ENCODE peak calls at places on chromosomes 11 and 22, in nine cellular contexts. One of them, this sample, is unnamed.

GRCh38 chr11:25766332-25767015 is 565.5 kb upstream of the ANO3 start:
- DNase-seq in choroid plexus epithelial cell: peak; percentile 33
- DNase-seq in GM10248: no peak
- DNase-seq in pancreas: no peak
- DNase-seq in nephron progenitor cell: no peak
- DNase-seq in Caco-2: no peak
- DNase-seq in GM12865: no peak
- DNase-seq in OCI-LY7: no peak
- DNase-seq in BJ: no peak
- DNase-seq in this sample: no peak

GRCh38 chr11:113603277-113604059 is 102.6 kb downstream of the TMPRSS5 start:
- DNase-seq in pancreas: no peak
- DNase-seq in nephron progenitor cell: no peak
- DNase-seq in choroid plexus epithelial cell: no peak
- DNase-seq in BJ: no peak
- DNase-seq in GM12865: no peak
- DNase-seq in GM10248: no peak
- DNase-seq in Caco-2: no peak
- DNase-seq in OCI-LY7: no peak
- DNase-seq in this sample: no peak

GRCh38 chr11:122032317-122032716 is 83.7 kb downstream of the BLID start:
- DNase-seq in nephron progenitor cell: no peak
- DNase-seq in BJ: peak; percentile 85
- DNase-seq in GM10248: no peak
- DNase-seq in pancreas: no peak
- DNase-seq in OCI-LY7: no peak
- DNase-seq in GM12865: no peak
- DNase-seq in choroid plexus epithelial cell: no peak
- DNase-seq in Caco-2: no peak
- DNase-seq in this sample: no peak

GRCh38 chr22:48417143-48418070 is 1410.3 kb downstream of the BRD1 start:
- DNase-seq in GM12865: no peak
- DNase-seq in GM10248: no peak
- DNase-seq in choroid plexus epithelial cell: no peak
- DNase-seq in OCI-LY7: no peak
- DNase-seq in BJ: no peak
- DNase-seq in pancreas: no peak
- DNase-seq in nephron progenitor cell: no peak
- DNase-seq in Caco-2: no peak
- DNase-seq in this sample: no peak

GRCh38 chr11:106493751-106494150 is 416.3 kb downstream of the AASDHPPT start:
- DNase-seq in GM10248: no peak
- DNase-seq in choroid plexus epithelial cell: peak; percentile 23
- DNase-seq in nephron progenitor cell: no peak
- DNase-seq in GM12865: no peak
- DNase-seq in pancreas: no peak
- DNase-seq in BJ: peak; percentile 11
- DNase-seq in Caco-2: no peak
- DNase-seq in OCI-LY7: no peak
- DNase-seq in this sample: no peak

GRCh38 chr22:30240541-30241417 is 5.8 kb downstream of the LIF start:
- DNase-seq in OCI-LY7: peak; percentile 72
- DNase-seq in nephron progenitor cell: no peak
- DNase-seq in Caco-2: no peak
- DNase-seq in pancreas: no peak
- DNase-seq in GM10248: no peak
- DNase-seq in BJ: no peak
- DNase-seq in choroid plexus epithelial cell: no peak
- DNase-seq in GM12865: no peak
- DNase-seq in this sample: peak; percentile 46

GRCh38 chr11:80239217-80239616 is 798.4 kb upstream of the TENM4 start:
- DNase-seq in GM10248: no peak
- DNase-seq in pancreas: no peak
- DNase-seq in choroid plexus epithelial cell: peak; percentile 40
- DNase-seq in nephron progenitor cell: no peak
- DNase-seq in OCI-LY7: no peak
- DNase-seq in Caco-2: no peak
- DNase-seq in BJ: no peak
- DNase-seq in GM12865: no peak
- DNase-seq in this sample: no peak

GRCh38 chr11:69164824-69165223 is 9.1 kb downstream of the SMIM38 start:
- DNase-seq in GM12865: no peak
- DNase-seq in OCI-LY7: no peak
- DNase-seq in GM10248: no peak
- DNase-seq in pancreas: no peak
- DNase-seq in BJ: no peak
- DNase-seq in Caco-2: no peak
- DNase-seq in nephron progenitor cell: no peak
- DNase-seq in choroid plexus epithelial cell: no peak
- DNase-seq in this sample: no peak

GRCh38 chr11:73445980-73446379 is 69.8 kb downstream of the RELT start:
- DNase-seq in choroid plexus epithelial cell: no peak
- DNase-seq in GM12865: no peak
- DNase-seq in Caco-2: no peak
- DNase-seq in pancreas: no peak
- DNase-seq in BJ: no peak
- DNase-seq in OCI-LY7: no peak
- DNase-seq in nephron progenitor cell: no peak
- DNase-seq in GM10248: no peak
- DNase-seq in this sample: no peak

GRCh38 chr11:95867105-95867504 is 56.8 kb downstream of the MTMR2 start:
- DNase-seq in nephron progenitor cell: no peak
- DNase-seq in GM12865: no peak
- DNase-seq in GM10248: no peak
- DNase-seq in BJ: no peak
- DNase-seq in choroid plexus epithelial cell: no peak
- DNase-seq in OCI-LY7: no peak
- DNase-seq in pancreas: no peak
- DNase-seq in Caco-2: no peak
- DNase-seq in this sample: no peak

GRCh38 chr11:43434893-43435292 is 76.2 kb downstream of the TTC17 start:
- DNase-seq in GM10248: no peak
- DNase-seq in OCI-LY7: no peak
- DNase-seq in nephron progenitor cell: no peak
- DNase-seq in choroid plexus epithelial cell: no peak
- DNase-seq in pancreas: no peak
- DNase-seq in BJ: no peak
- DNase-seq in Caco-2: no peak
- DNase-seq in GM12865: no peak
- DNase-seq in this sample: no peak

GRCh38 chr11:19537803-19538453 is 174.7 kb upstream of the NAV2 start:
- DNase-seq in nephron progenitor cell: no peak
- DNase-seq in choroid plexus epithelial cell: no peak
- DNase-seq in GM10248: no peak
- DNase-seq in OCI-LY7: no peak
- DNase-seq in BJ: no peak
- DNase-seq in GM12865: no peak
- DNase-seq in Caco-2: no peak
- DNase-seq in pancreas: no peak
- DNase-seq in this sample: no peak

GRCh38 chr22:19853879-19854777 is 546 bp downstream of the GNB1L start:
- DNase-seq in Caco-2: no peak
- DNase-seq in pancreas: no peak
- DNase-seq in nephron progenitor cell: peak; percentile 60
- DNase-seq in GM10248: peak; percentile 47
- DNase-seq in OCI-LY7: peak; percentile 32
- DNase-seq in choroid plexus epithelial cell: peak; percentile 17
- DNase-seq in GM12865: peak; percentile 31
- DNase-seq in BJ: no peak
- DNase-seq in this sample: peak; percentile 44

GRCh38 chr11:95549276-95549675 is 240.3 kb downstream of the FAM76B start:
- DNase-seq in nephron progenitor cell: no peak
- DNase-seq in Caco-2: no peak
- DNase-seq in pancreas: no peak
- DNase-seq in GM12865: no peak
- DNase-seq in BJ: no peak
- DNase-seq in GM10248: no peak
- DNase-seq in OCI-LY7: no peak
- DNase-seq in choroid plexus epithelial cell: no peak
- DNase-seq in this sample: no peak

GRCh38 chr11:16791494-16791961 is 53.1 kb downstream of the C11orf58 start:
- DNase-seq in GM10248: no peak
- DNase-seq in BJ: peak; percentile 74
- DNase-seq in pancreas: no peak
- DNase-seq in GM12865: no peak
- DNase-seq in choroid plexus epithelial cell: peak; percentile 96
- DNase-seq in Caco-2: no peak
- DNase-seq in OCI-LY7: no peak
- DNase-seq in nephron progenitor cell: no peak
- DNase-seq in this sample: no peak

GRCh38 chr22:35033635-35034296 is 32.2 kb upstream of the ISX start:
- DNase-seq in nephron progenitor cell: no peak
- DNase-seq in BJ: no peak
- DNase-seq in GM12865: no peak
- DNase-seq in OCI-LY7: no peak
- DNase-seq in GM10248: no peak
- DNase-seq in choroid plexus epithelial cell: no peak
- DNase-seq in Caco-2: no peak
- DNase-seq in pancreas: no peak
- DNase-seq in this sample: no peak

GRCh38 chr22:35039625-35040024 is 26.3 kb upstream of the ISX start:
- DNase-seq in pancreas: no peak
- DNase-seq in OCI-LY7: no peak
- DNase-seq in nephron progenitor cell: no peak
- DNase-seq in GM10248: no peak
- DNase-seq in Caco-2: no peak
- DNase-seq in choroid plexus epithelial cell: no peak
- DNase-seq in BJ: no peak
- DNase-seq in GM12865: no peak
- DNase-seq in this sample: no peak

GRCh38 chr22:35034963-35035362 is 31.0 kb upstream of the ISX start:
- DNase-seq in nephron progenitor cell: no peak
- DNase-seq in GM10248: no peak
- DNase-seq in Caco-2: no peak
- DNase-seq in BJ: no peak
- DNase-seq in choroid plexus epithelial cell: no peak
- DNase-seq in GM12865: no peak
- DNase-seq in pancreas: no peak
- DNase-seq in OCI-LY7: no peak
- DNase-seq in this sample: no peak

GRCh38 chr22:35032571-35032970 is 33.4 kb upstream of the ISX start:
- DNase-seq in GM10248: no peak
- DNase-seq in choroid plexus epithelial cell: no peak
- DNase-seq in nephron progenitor cell: no peak
- DNase-seq in pancreas: no peak
- DNase-seq in BJ: no peak
- DNase-seq in GM12865: no peak
- DNase-seq in OCI-LY7: no peak
- DNase-seq in Caco-2: no peak
- DNase-seq in this sample: no peak

DNA sequence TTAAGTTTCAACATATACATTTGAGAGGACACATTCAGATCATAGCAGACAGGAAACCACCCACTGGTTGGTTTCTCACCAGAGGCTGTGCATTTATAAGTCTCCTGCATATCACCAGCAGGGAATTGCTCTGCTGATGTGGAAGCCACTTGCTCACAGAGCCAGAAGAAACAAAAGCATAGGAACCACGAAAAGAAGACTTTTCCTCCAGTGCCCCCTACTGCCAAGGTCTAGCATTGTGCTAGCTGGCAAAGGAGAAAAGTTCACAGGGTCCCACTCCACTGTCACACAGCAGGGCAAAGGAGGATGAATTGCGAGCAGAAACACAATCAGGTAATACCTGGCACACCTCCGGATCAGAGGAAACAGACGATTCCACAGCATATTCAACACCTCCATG is 28.9 kb upstream of the ISX start:
- DNase-seq in Caco-2: peak; percentile 8
- DNase-seq in BJ: no peak
- DNase-seq in nephron progenitor cell: no peak
- DNase-seq in pancreas: no peak
- DNase-seq in GM10248: no peak
- DNase-seq in choroid plexus epithelial cell: no peak
- DNase-seq in GM12865: peak; percentile 51
- DNase-seq in OCI-LY7: peak; percentile 7
- DNase-seq in this sample: peak; percentile 25
- TF ChIP-seq CTCF in Caco-2: peak; percentile 44
- TF ChIP-seq CTCF in BJ: peak; percentile 21
- TF ChIP-seq CTCF in nephron progenitor cell: peak; percentile 24
- TF ChIP-seq CTCF in pancreas: no peak
- TF ChIP-seq CTCF in GM10248: peak; percentile 32
- TF ChIP-seq CTCF in choroid plexus epithelial cell: no peak
- TF ChIP-seq CTCF in GM12865: peak; percentile 44
- TF ChIP-seq CTCF in OCI-LY7: peak; percentile 62
- TF ChIP-seq CTCF in this sample: peak; percentile 43

DNA sequence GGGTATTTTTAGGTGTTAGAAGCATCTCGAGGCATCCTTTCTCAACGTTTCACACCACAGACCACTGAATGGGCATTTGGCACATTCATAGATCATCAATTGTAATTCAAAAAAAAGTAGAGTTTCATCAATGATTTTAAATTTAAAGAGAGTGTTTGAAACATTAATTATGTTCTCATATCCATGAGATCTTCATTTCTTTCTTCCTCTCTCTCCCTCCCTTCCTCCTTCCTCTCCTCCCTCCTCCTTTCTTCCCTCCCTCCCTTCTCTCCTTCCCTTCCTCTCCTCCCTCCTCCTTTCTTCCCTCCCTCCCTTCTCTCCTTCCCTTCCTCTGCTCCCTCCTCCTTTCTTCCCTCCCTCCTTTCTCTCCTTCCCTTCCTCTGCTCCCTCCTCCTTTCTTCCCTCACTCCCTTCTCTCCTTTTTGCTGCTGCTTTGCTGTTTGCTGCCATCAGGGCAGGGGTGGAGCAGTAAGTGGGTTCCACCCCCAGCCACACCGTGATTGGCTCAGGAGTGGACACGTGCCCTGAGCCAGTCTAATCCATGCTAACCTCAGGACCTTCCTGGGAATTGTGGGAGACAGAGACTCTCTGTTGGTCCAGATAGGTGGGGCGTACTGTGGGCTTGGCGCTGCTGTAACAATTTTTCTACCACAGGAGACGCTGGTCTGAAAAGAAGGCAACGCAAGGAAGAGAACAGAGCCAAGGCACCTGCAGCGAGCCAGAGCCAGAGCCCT is 33.8 kb upstream of the APOBEC3A start:
- DNase-seq in nephron progenitor cell: no peak
- DNase-seq in OCI-LY7: no peak
- DNase-seq in GM10248: no peak
- DNase-seq in BJ: peak; percentile 34
- DNase-seq in Caco-2: peak; percentile 92
- DNase-seq in choroid plexus epithelial cell: peak; percentile 61
- DNase-seq in GM12865: no peak
- DNase-seq in pancreas: peak; percentile 77
- DNase-seq in this sample: no peak
- TF ChIP-seq CTCF in nephron progenitor cell: no peak
- TF ChIP-seq CTCF in OCI-LY7: no peak
- TF ChIP-seq CTCF in GM10248: no peak
- TF ChIP-seq CTCF in BJ: peak; percentile 52
- TF ChIP-seq CTCF in Caco-2: peak; percentile 29
- TF ChIP-seq CTCF in choroid plexus epithelial cell: peak; percentile 44
- TF ChIP-seq CTCF in GM12865: no peak
- TF ChIP-seq CTCF in pancreas: no peak
- TF ChIP-seq CTCF in this sample: no peak

GRCh38 chr22:46563381-46564083 is 26.1 kb upstream of the CELSR1 start:
- DNase-seq in choroid plexus epithelial cell: peak; percentile 67
- DNase-seq in OCI-LY7: peak; percentile 85
- DNase-seq in BJ: no peak
- DNase-seq in nephron progenitor cell: peak; percentile 82
- DNase-seq in pancreas: peak; percentile 74
- DNase-seq in GM10248: peak; percentile 85
- DNase-seq in GM12865: peak; percentile 81
- DNase-seq in Caco-2: peak; percentile 80
- DNase-seq in this sample: peak; percentile 82
- TF ChIP-seq CTCF in choroid plexus epithelial cell: peak; percentile 89
- TF ChIP-seq CTCF in OCI-LY7: peak; percentile 78
- TF ChIP-seq CTCF in BJ: peak; percentile 81
- TF ChIP-seq CTCF in nephron progenitor cell: peak; percentile 77
- TF ChIP-seq CTCF in pancreas: peak; percentile 74
- TF ChIP-seq CTCF in GM10248: peak; percentile 93
- TF ChIP-seq CTCF in GM12865: peak; percentile 89
- TF ChIP-seq CTCF in Caco-2: peak; percentile 78
- TF ChIP-seq CTCF in this sample: peak; percentile 96

GRCh38 chr22:41762980-41763779 is 37.3 kb upstream of the CCDC134 start:
- DNase-seq in pancreas: no peak
- DNase-seq in GM12865: peak; percentile 84
- DNase-seq in OCI-LY7: peak; percentile 72
- DNase-seq in choroid plexus epithelial cell: peak; percentile 45
- DNase-seq in Caco-2: peak; percentile 53
- DNase-seq in GM10248: peak; percentile 57
- DNase-seq in nephron progenitor cell: peak; percentile 67
- DNase-seq in BJ: no peak
- DNase-seq in this sample: peak; percentile 53
- TF ChIP-seq CTCF in pancreas: no peak
- TF ChIP-seq CTCF in GM12865: peak; percentile 76
- TF ChIP-seq CTCF in OCI-LY7: peak; percentile 89
- TF ChIP-seq CTCF in choroid plexus epithelial cell: peak; percentile 66
- TF ChIP-seq CTCF in Caco-2: peak; percentile 51
- TF ChIP-seq CTCF in GM10248: peak; percentile 40
- TF ChIP-seq CTCF in nephron progenitor cell: peak; percentile 61
- TF ChIP-seq CTCF in BJ: peak; percentile 34
- TF ChIP-seq CTCF in this sample: peak; percentile 76

This sample was measured in GM13977.